ENCODE peak calls at places on chromosomes 1 and 21, in four cellular contexts. One of them, this sample, is unnamed.

GRCh38 chr1:181424786-181425403 is 58.4 kb upstream of the CACNA1E start:
- DNase-seq in AG08396: peak; percentile 71
- DNase-seq in omental fat pad: peak; percentile 80
- DNase-seq in germinal center: peak; percentile 65
- DNase-seq in this sample: peak; percentile 50

GRCh38 chr1:63405987-63406386 is 38.6 kb downstream of the ALG6 start:
- DNase-seq in AG08396: no peak
- DNase-seq in omental fat pad: no peak
- DNase-seq in germinal center: no peak
- DNase-seq in this sample: no peak

GRCh38 chr21:35578831-35579470 is 481.4 kb downstream of the SETD4 start:
- DNase-seq in AG08396: no peak
- DNase-seq in omental fat pad: no peak
- DNase-seq in germinal center: no peak
- DNase-seq in this sample: no peak

GRCh38 chr1:217660353-217661062 is 29.4 kb downstream of the SPATA17 start:
- DNase-seq in AG08396: peak; percentile 44
- DNase-seq in omental fat pad: no peak
- DNase-seq in germinal center: no peak
- DNase-seq in this sample: peak; percentile 61

GRCh38 chr1:168416220-168416619 is 127.6 kb downstream of the XCL2 start:
- DNase-seq in AG08396: no peak
- DNase-seq in omental fat pad: no peak
- DNase-seq in germinal center: no peak
- DNase-seq in this sample: no peak

GRCh38 chr1:41739061-41739955 is 179.4 kb downstream of the HIVEP3 start:
- DNase-seq in AG08396: peak; percentile 62
- DNase-seq in omental fat pad: peak; percentile 45
- DNase-seq in germinal center: peak; percentile 77
- DNase-seq in this sample: no peak

GRCh38 chr1:198657550-198658064 is 18.8 kb downstream of the PTPRC start:
- DNase-seq in AG08396: peak; percentile 43
- DNase-seq in omental fat pad: no peak
- DNase-seq in germinal center: no peak
- DNase-seq in this sample: no peak

GRCh38 chr21:38289697-38290096 is 32.9 kb downstream of the KCNJ15 start:
- DNase-seq in AG08396: peak; percentile 67
- DNase-seq in omental fat pad: no peak
- DNase-seq in germinal center: no peak
- DNase-seq in this sample: peak; percentile 93

GRCh38 chr1:244063498-244063897 is 12.4 kb downstream of the ZBTB18 start:
- DNase-seq in AG08396: no peak
- DNase-seq in omental fat pad: no peak
- DNase-seq in germinal center: no peak
- DNase-seq in this sample: no peak

GRCh38 chr1:51301152-51301843 is 29.1 kb downstream of the TTC39A start:
- DNase-seq in AG08396: no peak
- DNase-seq in omental fat pad: no peak
- DNase-seq in germinal center: no peak
- DNase-seq in this sample: no peak